ENCODE peak calls at places on chromosomes 6 and 20, in ten cellular contexts. One of them, this sample, is unnamed.

GRCh38 chr6:62711750-62712149 is 425.7 kb upstream of the KHDRBS2 start:
- DNase-seq in heart left ventricle: no peak
- DNase-seq in mucosa of descending colon: no peak
- DNase-seq in bronchial epithelial cell: no peak
- DNase-seq in epithelial cell of esophagus: no peak
- DNase-seq in foreskin fibroblast: no peak
- DNase-seq in CD8-positive, alpha-beta T cell: no peak
- DNase-seq in MM.1S: no peak
- DNase-seq in lower leg skin: no peak
- DNase-seq in fibroblast of the aortic adventitia: no peak
- DNase-seq in this sample: no peak

GRCh38 chr6:25816252-25816651 is 15.6 kb downstream of the SLC17A1 start:
- DNase-seq in fibroblast of the aortic adventitia: no peak
- DNase-seq in CD8-positive, alpha-beta T cell: no peak
- DNase-seq in lower leg skin: no peak
- DNase-seq in mucosa of descending colon: no peak
- DNase-seq in foreskin fibroblast: no peak
- DNase-seq in epithelial cell of esophagus: no peak
- DNase-seq in heart left ventricle: no peak
- DNase-seq in bronchial epithelial cell: no peak
- DNase-seq in MM.1S: no peak
- DNase-seq in this sample: no peak

GRCh38 chr20:59643616-59644061 is 39.3 kb downstream of the PHACTR3 start:
- DNase-seq in lower leg skin: no peak
- DNase-seq in CD8-positive, alpha-beta T cell: no peak
- DNase-seq in foreskin fibroblast: no peak
- DNase-seq in epithelial cell of esophagus: no peak
- DNase-seq in fibroblast of the aortic adventitia: no peak
- DNase-seq in MM.1S: no peak
- DNase-seq in mucosa of descending colon: no peak
- DNase-seq in heart left ventricle: no peak
- DNase-seq in bronchial epithelial cell: no peak
- DNase-seq in this sample: no peak

GRCh38 chr20:57106030-57106682 is 160.3 kb downstream of the BMP7 start:
- DNase-seq in mucosa of descending colon: no peak
- DNase-seq in bronchial epithelial cell: no peak
- DNase-seq in foreskin fibroblast: no peak
- DNase-seq in heart left ventricle: no peak
- DNase-seq in epithelial cell of esophagus: no peak
- DNase-seq in lower leg skin: no peak
- DNase-seq in fibroblast of the aortic adventitia: no peak
- DNase-seq in MM.1S: no peak
- DNase-seq in CD8-positive, alpha-beta T cell: no peak
- DNase-seq in this sample: no peak

GRCh38 chr6:158039178-158039557 is 57.5 kb downstream of the SYNJ2 start:
- DNase-seq in lower leg skin: no peak
- DNase-seq in epithelial cell of esophagus: peak; percentile 56
- DNase-seq in bronchial epithelial cell: no peak
- DNase-seq in mucosa of descending colon: no peak
- DNase-seq in MM.1S: no peak
- DNase-seq in CD8-positive, alpha-beta T cell: no peak
- DNase-seq in heart left ventricle: no peak
- DNase-seq in foreskin fibroblast: no peak
- DNase-seq in fibroblast of the aortic adventitia: no peak
- DNase-seq in this sample: no peak

GRCh38 chr6:30570760-30571084 is 520 bp upstream of the ABCF1 start:
- DNase-seq in foreskin fibroblast: no peak
- DNase-seq in fibroblast of the aortic adventitia: no peak
- DNase-seq in CD8-positive, alpha-beta T cell: no peak
- DNase-seq in heart left ventricle: no peak
- DNase-seq in bronchial epithelial cell: no peak
- DNase-seq in epithelial cell of esophagus: no peak
- DNase-seq in lower leg skin: no peak
- DNase-seq in MM.1S: no peak
- DNase-seq in mucosa of descending colon: no peak
- DNase-seq in this sample: no peak

GRCh38 chr20:9279905-9280304 is 211.0 kb downstream of the PLCB4 start:
- DNase-seq in MM.1S: no peak
- DNase-seq in heart left ventricle: no peak
- DNase-seq in mucosa of descending colon: no peak
- DNase-seq in fibroblast of the aortic adventitia: no peak
- DNase-seq in bronchial epithelial cell: no peak
- DNase-seq in CD8-positive, alpha-beta T cell: no peak
- DNase-seq in epithelial cell of esophagus: no peak
- DNase-seq in foreskin fibroblast: no peak
- DNase-seq in lower leg skin: no peak
- DNase-seq in this sample: no peak

GRCh38 chr6:8135276-8135675 is 32.9 kb upstream of the EEF1E1 start:
- DNase-seq in fibroblast of the aortic adventitia: no peak
- DNase-seq in CD8-positive, alpha-beta T cell: no peak
- DNase-seq in lower leg skin: no peak
- DNase-seq in bronchial epithelial cell: no peak
- DNase-seq in heart left ventricle: no peak
- DNase-seq in foreskin fibroblast: no peak
- DNase-seq in MM.1S: no peak
- DNase-seq in epithelial cell of esophagus: no peak
- DNase-seq in mucosa of descending colon: no peak
- DNase-seq in this sample: no peak

GRCh38 chr20:22597303-22597702 is 12.9 kb upstream of the FOXA2 start:
- DNase-seq in lower leg skin: no peak
- DNase-seq in foreskin fibroblast: no peak
- DNase-seq in MM.1S: no peak
- DNase-seq in epithelial cell of esophagus: no peak
- DNase-seq in bronchial epithelial cell: no peak
- DNase-seq in CD8-positive, alpha-beta T cell: no peak
- DNase-seq in mucosa of descending colon: no peak
- DNase-seq in heart left ventricle: no peak
- DNase-seq in fibroblast of the aortic adventitia: no peak
- DNase-seq in this sample: no peak

GRCh38 chr6:137875606-137876005 is 8.5 kb downstream of the TNFAIP3 start:
- DNase-seq in MM.1S: no peak
- DNase-seq in fibroblast of the aortic adventitia: no peak
- DNase-seq in CD8-positive, alpha-beta T cell: no peak
- DNase-seq in lower leg skin: no peak
- DNase-seq in foreskin fibroblast: no peak
- DNase-seq in bronchial epithelial cell: no peak
- DNase-seq in heart left ventricle: no peak
- DNase-seq in mucosa of descending colon: no peak
- DNase-seq in epithelial cell of esophagus: no peak
- DNase-seq in this sample: no peak

GRCh38 chr6:2993755-2994317 is 5.9 kb upstream of the NQO2 start:
- DNase-seq in fibroblast of the aortic adventitia: no peak
- DNase-seq in MM.1S: no peak
- DNase-seq in lower leg skin: no peak
- DNase-seq in epithelial cell of esophagus: no peak
- DNase-seq in foreskin fibroblast: no peak
- DNase-seq in CD8-positive, alpha-beta T cell: no peak
- DNase-seq in bronchial epithelial cell: no peak
- DNase-seq in mucosa of descending colon: no peak
- DNase-seq in heart left ventricle: no peak
- DNase-seq in this sample: no peak

GRCh38 chr20:13089950-13090469 is 81.2 kb downstream of the SPTLC3 start:
- DNase-seq in lower leg skin: no peak
- DNase-seq in bronchial epithelial cell: no peak
- DNase-seq in fibroblast of the aortic adventitia: no peak
- DNase-seq in epithelial cell of esophagus: no peak
- DNase-seq in MM.1S: no peak
- DNase-seq in CD8-positive, alpha-beta T cell: no peak
- DNase-seq in heart left ventricle: no peak
- DNase-seq in foreskin fibroblast: no peak
- DNase-seq in mucosa of descending colon: no peak
- DNase-seq in this sample: no peak

GRCh38 chr20:18431206-18431605 is 35.6 kb downstream of the DZANK1 start:
- DNase-seq in mucosa of descending colon: no peak
- DNase-seq in epithelial cell of esophagus: no peak
- DNase-seq in heart left ventricle: no peak
- DNase-seq in lower leg skin: no peak
- DNase-seq in MM.1S: no peak
- DNase-seq in CD8-positive, alpha-beta T cell: no peak
- DNase-seq in foreskin fibroblast: no peak
- DNase-seq in fibroblast of the aortic adventitia: no peak
- DNase-seq in bronchial epithelial cell: no peak
- DNase-seq in this sample: no peak

GRCh38 chr6:22071655-22072054 is 225.2 kb downstream of the PRL start:
- DNase-seq in lower leg skin: no peak
- DNase-seq in bronchial epithelial cell: peak; percentile 21
- DNase-seq in CD8-positive, alpha-beta T cell: no peak
- DNase-seq in heart left ventricle: peak; percentile 57
- DNase-seq in fibroblast of the aortic adventitia: peak; percentile 73
- DNase-seq in MM.1S: no peak
- DNase-seq in foreskin fibroblast: peak; percentile 10
- DNase-seq in epithelial cell of esophagus: peak; percentile 19
- DNase-seq in mucosa of descending colon: peak; percentile 19
- DNase-seq in this sample: no peak

GRCh38 chr6:121522265-121522664 is 86.8 kb downstream of the GJA1 start:
- DNase-seq in foreskin fibroblast: peak; percentile 97
- DNase-seq in bronchial epithelial cell: peak; percentile 97
- DNase-seq in CD8-positive, alpha-beta T cell: no peak
- DNase-seq in lower leg skin: peak; percentile 42
- DNase-seq in heart left ventricle: no peak
- DNase-seq in epithelial cell of esophagus: peak; percentile 95
- DNase-seq in fibroblast of the aortic adventitia: peak; percentile 95
- DNase-seq in MM.1S: no peak
- DNase-seq in mucosa of descending colon: no peak
- DNase-seq in this sample: no peak

GRCh38 chr6:122622404-122622938 is 12.3 kb downstream of the PKIB start:
- DNase-seq in foreskin fibroblast: no peak
- DNase-seq in heart left ventricle: no peak
- DNase-seq in lower leg skin: no peak
- DNase-seq in fibroblast of the aortic adventitia: no peak
- DNase-seq in MM.1S: no peak
- DNase-seq in CD8-positive, alpha-beta T cell: no peak
- DNase-seq in mucosa of descending colon: no peak
- DNase-seq in bronchial epithelial cell: no peak
- DNase-seq in epithelial cell of esophagus: no peak
- DNase-seq in this sample: no peak

GRCh38 chr20:18005170-18005989 is 36.6 kb downstream of the MGME1 start:
- DNase-seq in CD8-positive, alpha-beta T cell: no peak
- DNase-seq in foreskin fibroblast: no peak
- DNase-seq in lower leg skin: no peak
- DNase-seq in mucosa of descending colon: no peak
- DNase-seq in MM.1S: no peak
- DNase-seq in epithelial cell of esophagus: no peak
- DNase-seq in heart left ventricle: no peak
- DNase-seq in fibroblast of the aortic adventitia: no peak
- DNase-seq in bronchial epithelial cell: no peak
- DNase-seq in this sample: peak; percentile 82

GRCh38 chr6:96014846-96015245 is 928 bp upstream of the FUT9 start:
- DNase-seq in epithelial cell of esophagus: no peak
- DNase-seq in mucosa of descending colon: no peak
- DNase-seq in lower leg skin: no peak
- DNase-seq in heart left ventricle: no peak
- DNase-seq in MM.1S: no peak
- DNase-seq in fibroblast of the aortic adventitia: no peak
- DNase-seq in foreskin fibroblast: no peak
- DNase-seq in CD8-positive, alpha-beta T cell: no peak
- DNase-seq in bronchial epithelial cell: no peak
- DNase-seq in this sample: no peak
- H3K4me3 ChIP-seq in epithelial cell of esophagus: no peak overlapping the region
- H3K4me3 ChIP-seq in mucosa of descending colon: no peak overlapping the region
- H3K4me3 ChIP-seq in lower leg skin: no peak overlapping the region
- H3K4me3 ChIP-seq in heart left ventricle: no peak overlapping the region
- H3K4me3 ChIP-seq in MM.1S: peak overlapping the region; percentile 64
- H3K4me3 ChIP-seq in fibroblast of the aortic adventitia: no peak overlapping the region
- H3K4me3 ChIP-seq in foreskin fibroblast: no peak overlapping the region
- H3K4me3 ChIP-seq in CD8-positive, alpha-beta T cell: no peak overlapping the region
- H3K4me3 ChIP-seq in bronchial epithelial cell: no peak overlapping the region
- H3K4me3 ChIP-seq in this sample: no peak overlapping the region

GRCh38 chr20:48352042-48352441 is 475.8 kb downstream of the PREX1 start:
- DNase-seq in fibroblast of the aortic adventitia: no peak
- DNase-seq in MM.1S: no peak
- DNase-seq in foreskin fibroblast: no peak
- DNase-seq in lower leg skin: no peak
- DNase-seq in bronchial epithelial cell: no peak
- DNase-seq in CD8-positive, alpha-beta T cell: no peak
- DNase-seq in epithelial cell of esophagus: no peak
- DNase-seq in heart left ventricle: no peak
- DNase-seq in mucosa of descending colon: no peak
- DNase-seq in this sample: no peak

GRCh38 chr20:48352628-48353027 is 475.2 kb downstream of the PREX1 start:
- DNase-seq in CD8-positive, alpha-beta T cell: no peak
- DNase-seq in foreskin fibroblast: no peak
- DNase-seq in heart left ventricle: no peak
- DNase-seq in mucosa of descending colon: no peak
- DNase-seq in bronchial epithelial cell: no peak
- DNase-seq in fibroblast of the aortic adventitia: no peak
- DNase-seq in MM.1S: no peak
- DNase-seq in lower leg skin: no peak
- DNase-seq in epithelial cell of esophagus: no peak
- DNase-seq in this sample: no peak

GRCh38 chr20:48348022-48348421 is 479.8 kb downstream of the PREX1 start:
- DNase-seq in heart left ventricle: no peak
- DNase-seq in lower leg skin: no peak
- DNase-seq in epithelial cell of esophagus: no peak
- DNase-seq in CD8-positive, alpha-beta T cell: no peak
- DNase-seq in mucosa of descending colon: no peak
- DNase-seq in fibroblast of the aortic adventitia: no peak
- DNase-seq in bronchial epithelial cell: no peak
- DNase-seq in foreskin fibroblast: no peak
- DNase-seq in MM.1S: no peak
- DNase-seq in this sample: no peak

GRCh38 chr20:48349673-48350072 is 478.1 kb downstream of the PREX1 start:
- DNase-seq in epithelial cell of esophagus: no peak
- DNase-seq in CD8-positive, alpha-beta T cell: no peak
- DNase-seq in heart left ventricle: no peak
- DNase-seq in lower leg skin: no peak
- DNase-seq in foreskin fibroblast: no peak
- DNase-seq in mucosa of descending colon: no peak
- DNase-seq in bronchial epithelial cell: no peak
- DNase-seq in fibroblast of the aortic adventitia: no peak
- DNase-seq in MM.1S: no peak
- DNase-seq in this sample: no peak

GRCh38 chr20:48350291-48350988 is 477.4 kb downstream of the PREX1 start:
- DNase-seq in epithelial cell of esophagus: no peak
- DNase-seq in lower leg skin: no peak
- DNase-seq in fibroblast of the aortic adventitia: no peak
- DNase-seq in MM.1S: no peak
- DNase-seq in CD8-positive, alpha-beta T cell: no peak
- DNase-seq in foreskin fibroblast: no peak
- DNase-seq in heart left ventricle: no peak
- DNase-seq in mucosa of descending colon: no peak
- DNase-seq in bronchial epithelial cell: no peak
- DNase-seq in this sample: no peak
- TF ChIP-seq CTCF in epithelial cell of esophagus: no peak
- TF ChIP-seq CTCF in lower leg skin: no peak
- TF ChIP-seq CTCF in fibroblast of the aortic adventitia: no peak
- TF ChIP-seq CTCF in MM.1S: peak; percentile 36
- TF ChIP-seq CTCF in CD8-positive, alpha-beta T cell: no peak
- TF ChIP-seq CTCF in foreskin fibroblast: no peak
- TF ChIP-seq CTCF in heart left ventricle: peak; percentile 25
- TF ChIP-seq CTCF in mucosa of descending colon: no peak
- TF ChIP-seq CTCF in bronchial epithelial cell: no peak
- TF ChIP-seq CTCF in this sample: peak; percentile 69

GRCh38 chr6:111832833-111833418 is 40.3 kb downstream of the FYN start:
- DNase-seq in mucosa of descending colon: no peak
- DNase-seq in bronchial epithelial cell: no peak
- DNase-seq in CD8-positive, alpha-beta T cell: no peak
- DNase-seq in lower leg skin: no peak
- DNase-seq in epithelial cell of esophagus: no peak
- DNase-seq in fibroblast of the aortic adventitia: no peak
- DNase-seq in foreskin fibroblast: no peak
- DNase-seq in heart left ventricle: no peak
- DNase-seq in MM.1S: peak; percentile 60
- DNase-seq in this sample: no peak
- H3K4me3 ChIP-seq in mucosa of descending colon: no peak overlapping the region
- H3K4me3 ChIP-seq in bronchial epithelial cell: no peak overlapping the region
- H3K4me3 ChIP-seq in CD8-positive, alpha-beta T cell: no peak overlapping the region
- H3K4me3 ChIP-seq in lower leg skin: no peak overlapping the region
- H3K4me3 ChIP-seq in epithelial cell of esophagus: no peak overlapping the region
- H3K4me3 ChIP-seq in fibroblast of the aortic adventitia: peak overlapping the region; percentile 2
- H3K4me3 ChIP-seq in foreskin fibroblast: peak overlapping the region; percentile 7
- H3K4me3 ChIP-seq in heart left ventricle: no peak overlapping the region
- H3K4me3 ChIP-seq in MM.1S: no peak overlapping the region
- H3K4me3 ChIP-seq in this sample: no peak overlapping the region

GRCh38 chr6:169961772-169962561 is 210.5 kb downstream of the ERMARD start:
- DNase-seq in MM.1S: no peak
- DNase-seq in heart left ventricle: no peak
- DNase-seq in bronchial epithelial cell: no peak
- DNase-seq in mucosa of descending colon: no peak
- DNase-seq in lower leg skin: no peak
- DNase-seq in fibroblast of the aortic adventitia: no peak
- DNase-seq in foreskin fibroblast: no peak
- DNase-seq in CD8-positive, alpha-beta T cell: no peak
- DNase-seq in epithelial cell of esophagus: no peak
- DNase-seq in this sample: no peak
- TF ChIP-seq CTCF in MM.1S: no peak
- TF ChIP-seq CTCF in heart left ventricle: peak; percentile 62
- TF ChIP-seq CTCF in bronchial epithelial cell: peak; percentile 21
- TF ChIP-seq CTCF in mucosa of descending colon: no peak
- TF ChIP-seq CTCF in lower leg skin: no peak
- TF ChIP-seq CTCF in fibroblast of the aortic adventitia: no peak
- TF ChIP-seq CTCF in foreskin fibroblast: no peak
- TF ChIP-seq CTCF in CD8-positive, alpha-beta T cell: peak; percentile 43
- TF ChIP-seq CTCF in epithelial cell of esophagus: no peak
- TF ChIP-seq CTCF in this sample: peak; percentile 25

This sample was measured in GM12864.